ENCODE peak calls at places on chromosomes 5 and 9, in ten cellular contexts. K is HCT116, F is GM23248, M is mesenchymal stem cell, O is mammary epithelial cell, L is OCI-LY7, B is neural progenitor cell, Y is GM12878, C is fibroblast of lung, E is IMR-90. P is an unnamed sample.

GRCh38 chr5:32722957-32723356 is 11.8 kb downstream of the NPR3 start:
- DNase-seq in K (no peak), F (no peak), M (no peak), O (no peak), L (no peak), B (no peak), Y (no peak), C (no peak), E (no peak), P (no peak)

GRCh38 chr9:94002316-94003140 is 47.4 kb upstream of the BARX1 start:
- DNase-seq in K (no peak), F (peak; percentile 47), M (peak; percentile 55), O (peak; percentile 35), L (peak; percentile 62), B (peak; percentile 83), Y (no peak), C (peak; percentile 62), E (peak; percentile 50), P (peak; percentile 33)

GRCh38 chr5:78760411-78761169 is 112.0 kb upstream of the LHFPL2 start:
- DNase-seq in K (no peak), F (peak; percentile 12), M (no peak), O (no peak), L (peak; percentile 81), B (no peak), Y (no peak), C (no peak), E (no peak), P (no peak)

GRCh38 chr9:101738566-101739183 is at the start of gene GRIN3A:
- DNase-seq in K (no peak), F (peak; percentile 24), M (no peak), O (no peak), L (no peak), B (peak; percentile 61), Y (no peak), C (no peak), E (no peak), P (no peak)

GRCh38 chr5:74587300-74587699 is 53.2 kb downstream of the ENC1 start:
- DNase-seq in K (no peak), F (no peak), M (no peak), O (no peak), L (no peak), B (no peak), Y (no peak), C (no peak), E (no peak), P (no peak)

GRCh38 chr5:96975656-96976055 is 39.8 kb downstream of the LNPEP start:
- DNase-seq in K (no peak), F (no peak), M (no peak), O (no peak), L (no peak), B (no peak), Y (no peak), C (no peak), E (peak; percentile 6), P (no peak)

GRCh38 chr5:76526950-76527349 is 96.3 kb downstream of the F2RL2 start:
- DNase-seq in K (no peak), F (no peak), M (no peak), O (no peak), L (no peak), B (no peak), Y (no peak), C (no peak), E (no peak), P (no peak)

GRCh38 chr5:135386096-135386495 is 12.9 kb downstream of the MACROH2A1 start:
- DNase-seq in K (no peak), F (peak; percentile 89), M (no peak), O (peak; percentile 93), L (no peak), B (no peak), Y (no peak), C (no peak), E (peak; percentile 50), P (peak; percentile 13)

GRCh38 chr9:114406441-114406840 is 18.7 kb upstream of the AKNA start:
- DNase-seq in K (no peak), F (no peak), M (no peak), O (no peak), L (no peak), B (no peak), Y (no peak), C (no peak), E (no peak), P (no peak)

GRCh38 chr5:34587355-34588241 is 68.5 kb upstream of the RAI14 start:
- DNase-seq in K (no peak), F (peak; percentile 86), M (peak; percentile 94), O (peak; percentile 58), L (no peak), B (peak; percentile 23), Y (peak; percentile 15), C (peak; percentile 67), E (peak; percentile 90), P (no peak)
- H2AFZ ChIP-seq in K (no peak overlapping the region), F (peak overlapping the region; percentile 59), M (no peak overlapping the region), O (peak overlapping the region; percentile 69), L (no peak overlapping the region), B (peak overlapping the region; percentile 32), Y (peak overlapping the region; percentile 63), C (peak overlapping the region; percentile 58), E (no peak overlapping the region), P (no peak overlapping the region)

GRCh38 chr9:73701415-73702057 is 549.9 kb downstream of the ANXA1 start:
- DNase-seq in K (no peak), F (no peak), M (no peak), O (peak; percentile 21), L (no peak), B (no peak), Y (no peak), C (no peak), E (no peak), P (no peak)
- H2AFZ ChIP-seq in K (no peak overlapping the region), F (no peak overlapping the region), M (no peak overlapping the region), O (peak overlapping the region; percentile 94), L (no peak overlapping the region), B (peak overlapping the region; percentile 79), Y (no peak overlapping the region), C (no peak overlapping the region), E (no peak overlapping the region), P (no peak overlapping the region)

DNA sequence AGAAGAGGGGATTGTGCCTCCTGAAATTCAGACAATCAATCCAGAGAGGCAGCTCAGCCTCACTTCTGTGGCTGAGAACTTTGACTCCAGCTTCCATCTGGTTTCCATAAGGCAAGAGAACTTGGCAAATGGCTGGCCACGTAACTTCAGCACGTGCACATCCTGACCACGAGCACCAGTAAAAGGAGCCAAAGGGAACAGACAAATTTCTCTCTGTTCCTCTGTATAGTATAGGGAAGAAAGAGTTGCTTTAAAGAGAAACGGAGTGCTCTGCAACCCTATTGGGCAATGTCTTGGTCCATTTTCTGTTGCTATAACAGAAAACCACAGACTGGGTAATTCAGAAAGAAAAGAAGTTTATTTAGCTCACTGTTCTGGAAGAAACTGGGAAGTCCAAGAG is 558.8 kb downstream of the ACTL7B start:
- DNase-seq in K (no peak), F (peak; percentile 92), M (peak; percentile 68), O (peak; percentile 26), L (no peak), B (no peak), Y (no peak), C (peak; percentile 98), E (peak; percentile 73), P (peak; percentile 3)
- H2AFZ ChIP-seq in K (no peak overlapping the region), F (peak overlapping the region; percentile 39), M (no peak overlapping the region), O (peak overlapping the region; percentile 50), L (no peak overlapping the region), B (no peak overlapping the region), Y (no peak overlapping the region), C (no peak overlapping the region), E (no peak overlapping the region), P (no peak overlapping the region)

GRCh38 chr5:111278824-111279504 is 54.8 kb downstream of the CAMK4 start:
- DNase-seq in K (peak; percentile 42), F (peak; percentile 13), M (peak; percentile 68), O (peak; percentile 35), L (peak; percentile 59), B (peak; percentile 82), Y (peak; percentile 33), C (peak; percentile 40), E (no peak), P (peak; percentile 50)
- H2AFZ ChIP-seq in K (no peak overlapping the region), F (no peak overlapping the region), M (peak overlapping the region; percentile 37), O (peak overlapping the region; percentile 6), L (no peak overlapping the region), B (peak overlapping the region; percentile 81), Y (no peak overlapping the region), C (no peak overlapping the region), E (no peak overlapping the region), P (no peak overlapping the region)

GRCh38 chr9:89562186-89562814 is 42.5 kb upstream of the GADD45G start:
- DNase-seq in K (no peak), F (no peak), M (peak; percentile 24), O (no peak), L (no peak), B (no peak), Y (no peak), C (no peak), E (no peak), P (no peak)

GRCh38 chr9:89564257-89564878 is 40.4 kb upstream of the GADD45G start:
- DNase-seq in K (peak; percentile 82), F (no peak), M (no peak), O (no peak), L (peak; percentile 62), B (peak; percentile 65), Y (no peak), C (no peak), E (no peak), P (peak; percentile 83)

GRCh38 chr9:89563511-89564256 is 41.1 kb upstream of the GADD45G start:
- DNase-seq in K (no peak), F (no peak), M (no peak), O (no peak), L (no peak), B (no peak), Y (no peak), C (no peak), E (no peak), P (peak; percentile 82)

GRCh38 chr9:89567649-89568048 is 37.2 kb upstream of the GADD45G start:
- DNase-seq in K (no peak), F (no peak), M (no peak), O (no peak), L (no peak), B (no peak), Y (no peak), C (no peak), E (no peak), P (no peak)
- H2AFZ ChIP-seq in K (no peak overlapping the region), F (no peak overlapping the region), M (no peak overlapping the region), O (no peak overlapping the region), L (no peak overlapping the region), B (no peak overlapping the region), Y (no peak overlapping the region), C (no peak overlapping the region), E (no peak overlapping the region), P (no peak overlapping the region)